ENCODE peak calls at places on chromosomes 7 and 10, in six cellular contexts. L, B, O, M, D and I are unnamed samples.
A peak's percentile ranks its signal among the peaks of the same experiment; 100 is the strongest.

GRCh38 chr10:75655791-75656451 is 224.5 kb downstream of the LRMDA start:
- DNase-seq in O (no peak), M (no peak), L (peak; percentile 89), D (peak; percentile 48), B (no peak), I (no peak)

GRCh38 chr10:71708301-71708703 is 11.3 kb downstream of the C10orf105 start:
- DNase-seq in M (peak; percentile 96), L (peak; percentile 19), O (peak; percentile 59), D (no peak), B (peak; percentile 61), I (peak; percentile 31)

GRCh38 chr10:35780970-35781642 is 139.0 kb upstream of the FZD8 start:
- DNase-seq in L (no peak), M (no peak), D (no peak), O (no peak), B (no peak), I (no peak)

GRCh38 chr7:39674391-39674790 is 51.0 kb downstream of the RALA start:
- DNase-seq in L (peak; percentile 36), B (no peak), O (no peak), D (peak; percentile 20), M (peak; percentile 32), I (no peak)

GRCh38 chr7:51031791-51032484 is 249.2 kb upstream of the GRB10 start:
- DNase-seq in B (no peak), O (no peak), L (no peak), D (no peak), M (no peak), I (no peak)

GRCh38 chr10:22599048-22599561 is 115.3 kb downstream of the PIP4K2A start:
- DNase-seq in D (peak; percentile 69), M (peak; percentile 81), O (no peak), B (no peak), L (peak; percentile 87), I (no peak)

GRCh38 chr10:103854687-103855423 is 521 bp downstream of the SH3PXD2A start:
- DNase-seq in D (peak; percentile 48), M (peak; percentile 93), O (no peak), B (no peak), L (peak; percentile 41), I (no peak)

GRCh38 chr7:105141068-105141467 is 127.1 kb downstream of the KMT2E start:
- DNase-seq in M (peak; percentile 62), D (peak; percentile 58), O (no peak), B (no peak), L (peak; percentile 77), I (peak; percentile 42)

GRCh38 chr10:5551531-5552375 is 27.0 kb downstream of the CALML3 start:
- DNase-seq in M (peak; percentile 58), L (peak; percentile 84), D (no peak), O (peak; percentile 35), B (peak; percentile 38), I (no peak)

GRCh38 chr10:5547934-5548660 is 23.3 kb downstream of the CALML3 start:
- DNase-seq in D (no peak), L (peak; percentile 44), B (no peak), M (peak; percentile 66), O (no peak), I (no peak)

GRCh38 chr10:5550621-5551530 is 26.1 kb downstream of the CALML3 start:
- DNase-seq in D (no peak), O (no peak), L (peak; percentile 78), B (no peak), M (peak; percentile 89), I (no peak)

GRCh38 chr10:5549462-5550249 is 24.9 kb downstream of the CALML3 start:
- DNase-seq in D (no peak), M (no peak), L (no peak), O (no peak), B (no peak), I (no peak)

DNA sequence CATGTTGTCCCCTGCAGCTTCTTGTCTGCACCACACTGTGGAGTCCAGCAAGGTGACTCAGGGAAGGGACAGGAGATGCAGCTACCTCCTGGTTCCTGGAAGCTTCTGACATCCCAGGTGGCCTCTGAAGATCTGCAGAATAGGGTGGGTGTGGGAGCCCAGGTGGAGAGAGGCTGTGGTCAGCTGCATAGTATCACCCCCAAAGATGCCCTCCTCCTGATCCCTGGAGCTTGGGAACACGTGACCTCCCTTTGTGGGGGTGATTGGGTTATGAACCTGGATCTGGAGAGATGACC is 25.4 kb downstream of the CALML3 start:
- DNase-seq in O (no peak), L (no peak), B (no peak), M (peak; percentile 55), D (no peak), I (no peak)
- H3K4me3 ChIP-seq in O (no peak overlapping the region), L (no peak overlapping the region), B (no peak overlapping the region), M (no peak overlapping the region), D (no peak overlapping the region), I (no peak overlapping the region)

DNA sequence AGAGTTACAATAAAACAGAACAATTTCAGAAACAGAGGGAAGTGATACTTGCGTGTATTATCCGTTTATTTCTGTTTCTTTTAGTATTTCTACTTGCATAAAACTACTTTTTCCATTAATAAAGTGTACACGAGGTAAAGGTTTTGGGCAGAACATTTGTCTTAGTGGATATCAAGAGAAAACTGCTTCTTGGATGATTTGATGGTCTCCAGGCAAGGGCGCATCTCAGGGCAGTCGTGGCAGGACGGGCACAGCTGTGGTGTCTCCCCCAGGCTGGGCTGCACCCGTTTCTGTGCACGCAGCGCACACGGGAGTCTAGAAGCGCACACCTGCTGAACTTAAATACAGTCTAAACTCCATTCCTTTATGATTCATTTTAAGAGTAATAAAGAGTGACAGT is 23.4 kb upstream of the RNF32 start:
- DNase-seq in M (no peak), O (no peak), D (no peak), L (no peak), B (no peak), I (no peak)
- H3K4me3 ChIP-seq in M (no peak overlapping the region), O (no peak overlapping the region), D (no peak overlapping the region), L (peak overlapping the region; percentile 27), B (no peak overlapping the region), I (no peak overlapping the region)

GRCh38 chr10:31055573-31056251 is 24.0 kb upstream of the ZNF438 start:
- DNase-seq in L (no peak), O (no peak), B (no peak), D (no peak), M (no peak), I (no peak)

GRCh38 chr10:31051703-31052102 is 20.0 kb upstream of the ZNF438 start:
- DNase-seq in O (no peak), L (peak; percentile 62), M (peak; percentile 47), D (no peak), B (no peak), I (no peak)
- H3K4me3 ChIP-seq in O (no peak overlapping the region), L (no peak overlapping the region), M (no peak overlapping the region), D (no peak overlapping the region), B (no peak overlapping the region), I (no peak overlapping the region)

GRCh38 chr7:2525931-2526630 is 6.5 kb downstream of the LFNG start:
- DNase-seq in D (no peak), M (no peak), O (no peak), L (no peak), B (no peak), I (no peak)

GRCh38 chr7:2528481-2529095 is 9.0 kb downstream of the LFNG start:
- DNase-seq in B (no peak), M (no peak), O (peak; percentile 18), L (no peak), D (no peak), I (no peak)

GRCh38 chr7:2526659-2527504 is 7.3 kb downstream of the LFNG start:
- DNase-seq in L (no peak), D (no peak), O (no peak), M (no peak), B (no peak), I (no peak)

GRCh38 chr7:2529161-2530075 is 9.8 kb downstream of the LFNG start:
- DNase-seq in O (peak; percentile 59), B (peak; percentile 70), D (peak; percentile 61), M (peak; percentile 99), L (peak; percentile 69), I (no peak)

GRCh38 chr7:2527505-2528464 is 8.2 kb downstream of the LFNG start:
- DNase-seq in O (no peak), L (peak; percentile 82), M (peak; percentile 100), B (no peak), D (peak; percentile 60), I (no peak)
- H3K4me3 ChIP-seq in O (no peak overlapping the region), L (no peak overlapping the region), M (no peak overlapping the region), B (peak overlapping the region; percentile 25), D (no peak overlapping the region), I (no peak overlapping the region)

DNA sequence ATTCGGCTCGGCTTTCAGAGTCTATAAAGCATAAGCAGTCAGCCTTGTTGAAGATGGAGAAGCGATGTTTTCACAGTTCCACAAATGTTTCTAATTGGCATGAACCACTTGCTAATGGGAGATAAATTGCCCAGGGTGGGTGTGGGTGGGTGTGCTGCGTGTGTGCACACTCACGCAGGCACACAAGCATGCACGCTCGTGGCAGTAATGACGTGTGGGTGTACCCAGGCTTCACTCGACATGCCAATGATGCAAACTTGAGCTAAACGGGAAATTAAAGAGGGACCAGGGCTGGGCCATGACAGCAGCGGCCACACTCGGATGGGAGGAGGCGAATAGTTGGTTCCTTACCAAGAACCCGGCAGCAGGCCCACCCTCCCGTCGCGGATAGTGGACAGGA is 159.9 kb downstream of the TRIL start:
- DNase-seq in M (no peak), O (no peak), L (no peak), D (no peak), B (no peak), I (no peak)
- H3K4me3 ChIP-seq in M (no peak overlapping the region), O (no peak overlapping the region), L (no peak overlapping the region), D (no peak overlapping the region), B (no peak overlapping the region), I (no peak overlapping the region)

DNA sequence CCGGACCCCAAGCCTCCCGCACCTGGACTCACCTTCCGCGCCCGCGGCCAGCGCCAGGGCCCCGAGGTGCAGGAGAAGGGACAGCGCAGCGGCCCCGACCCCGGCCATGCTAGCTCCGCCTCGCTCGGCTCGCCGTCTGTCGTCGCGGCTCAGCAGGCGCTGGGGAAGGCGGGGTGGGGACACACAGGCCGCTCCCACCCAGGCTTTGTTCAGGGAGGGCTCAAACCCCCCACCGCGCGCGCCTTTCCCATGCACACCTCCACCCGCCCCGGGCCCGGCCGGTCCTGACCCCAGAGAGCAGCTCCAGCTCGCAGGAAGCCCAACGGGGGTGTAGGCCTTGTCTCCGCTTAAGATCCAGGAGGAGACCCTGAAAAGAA is at the start of gene KCP:
- DNase-seq in O (no peak), D (no peak), L (no peak), M (no peak), B (no peak), I (no peak)
- H3K4me3 ChIP-seq in O (no peak within 1 kb of the TSS), D (peak within 1 kb of the TSS; percentile 23), L (peak within 1 kb of the TSS; percentile 66), M (peak within 1 kb of the TSS; percentile 33), B (no peak within 1 kb of the TSS), I (no peak within 1 kb of the TSS)

GRCh38 chr10:117535752-117536358 is 6.7 kb upstream of the EMX2 start:
- DNase-seq in L (no peak), M (peak; percentile 50), B (no peak), D (no peak), O (no peak), I (no peak)
- H3K4me3 ChIP-seq in L (no peak overlapping the region), M (peak overlapping the region; percentile 57), B (no peak overlapping the region), D (peak overlapping the region; percentile 63), O (no peak overlapping the region), I (no peak overlapping the region)